ENCODE peak calls at places on chromosome 21, in four cellular contexts. Y is GM12878, K is K562, L is HepG2. T is an unnamed sample.
A peak's percentile ranks its signal among the peaks of the same experiment; 100 is the strongest.

GRCh38 chr21:33402011-33402979 is 918 bp upstream of the IFNGR2 start:
- DNase-seq in L (no peak), Y (no peak), K (no peak), T (no peak)

GRCh38 chr21:42537106-42537742 is 23.6 kb downstream of the SLC37A1 start:
- DNase-seq in K (no peak), L (no peak), Y (no peak), T (no peak)

GRCh38 chr21:33491373-33492102 is at the start of gene DNAJC28:
- DNase-seq in K (peak; percentile 99), Y (peak; percentile 80), L (peak; percentile 87), T (peak; percentile 97)

GRCh38 chr21:14825405-14826032 is 239.3 kb downstream of the NRIP1 start:
- DNase-seq in Y (peak; percentile 34), L (no peak), K (no peak), T (no peak)

GRCh38 chr21:19609611-19610010 is 1206.0 kb upstream of the TMPRSS15 start:
- DNase-seq in K (no peak), L (no peak), Y (no peak), T (no peak)

GRCh38 chr21:28794341-28794970 is 198.2 kb downstream of the LTN1 start:
- DNase-seq in L (no peak), K (no peak), Y (no peak), T (no peak)

GRCh38 chr21:42737969-42738590 is 84.7 kb downstream of the PDE9A start:
- DNase-seq in L (peak; percentile 89), K (no peak), Y (no peak), T (no peak)

GRCh38 chr21:45135122-45135521 is 60.7 kb downstream of the ADARB1 start:
- DNase-seq in K (no peak), Y (no peak), L (no peak), T (no peak)

GRCh38 chr21:16536661-16537359 is 807.0 kb downstream of the USP25 start:
- DNase-seq in K (no peak), Y (no peak), L (no peak), T (no peak)

GRCh38 chr21:45988366-45989347 is 7.1 kb downstream of the COL6A1 start:
- DNase-seq in Y (no peak), L (no peak), K (no peak), T (no peak)

GRCh38 chr21:42580793-42581201 is 67.1 kb downstream of the SLC37A1 start:
- DNase-seq in K (no peak), Y (no peak), L (no peak), T (no peak)

GRCh38 chr21:23921670-23922418 is 1685.4 kb downstream of the MRPL39 start:
- DNase-seq in K (peak; percentile 57), Y (no peak), L (no peak), T (no peak)

DNA sequence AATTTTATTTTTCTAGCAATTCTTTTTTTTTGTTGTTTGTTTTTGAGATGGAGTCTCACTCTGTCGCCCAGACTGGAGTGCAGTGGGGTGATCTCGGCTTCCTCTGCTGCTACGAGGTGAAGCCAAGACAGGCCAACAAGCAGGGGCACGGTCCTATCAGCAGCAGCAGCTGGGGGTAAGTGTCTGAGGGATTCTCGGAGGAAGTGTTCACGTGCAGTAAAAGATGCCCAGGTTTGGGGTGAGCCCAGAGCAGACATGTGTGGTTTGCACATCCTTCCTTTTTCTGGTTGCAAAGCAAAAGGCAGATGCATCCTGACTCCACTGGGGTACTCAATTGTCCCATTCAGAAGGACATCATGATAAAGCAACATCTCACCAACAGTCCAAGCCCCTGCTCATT is 27.7 kb downstream of the PIGP start:
- DNase-seq in L (no peak), Y (no peak), K (no peak), T (no peak)
- TF ChIP-seq FOXK2 in L (no peak), Y (no peak), K (no peak), T (no peak)

GRCh38 chr21:38260426-38260825 is 3.6 kb downstream of the KCNJ15 start:
- DNase-seq in L (no peak), K (no peak), Y (no peak), T (no peak)

GRCh38 chr21:38261851-38262250 is 5.1 kb downstream of the KCNJ15 start:
- DNase-seq in K (no peak), L (no peak), Y (no peak), T (no peak)

GRCh38 chr21:38259665-38260064 is 2.9 kb downstream of the KCNJ15 start:
- DNase-seq in Y (no peak), K (no peak), L (no peak), T (no peak)

GRCh38 chr21:38256599-38257302 is at the start of gene KCNJ15:
- DNase-seq in L (no peak), K (no peak), Y (no peak), T (no peak)

DNA sequence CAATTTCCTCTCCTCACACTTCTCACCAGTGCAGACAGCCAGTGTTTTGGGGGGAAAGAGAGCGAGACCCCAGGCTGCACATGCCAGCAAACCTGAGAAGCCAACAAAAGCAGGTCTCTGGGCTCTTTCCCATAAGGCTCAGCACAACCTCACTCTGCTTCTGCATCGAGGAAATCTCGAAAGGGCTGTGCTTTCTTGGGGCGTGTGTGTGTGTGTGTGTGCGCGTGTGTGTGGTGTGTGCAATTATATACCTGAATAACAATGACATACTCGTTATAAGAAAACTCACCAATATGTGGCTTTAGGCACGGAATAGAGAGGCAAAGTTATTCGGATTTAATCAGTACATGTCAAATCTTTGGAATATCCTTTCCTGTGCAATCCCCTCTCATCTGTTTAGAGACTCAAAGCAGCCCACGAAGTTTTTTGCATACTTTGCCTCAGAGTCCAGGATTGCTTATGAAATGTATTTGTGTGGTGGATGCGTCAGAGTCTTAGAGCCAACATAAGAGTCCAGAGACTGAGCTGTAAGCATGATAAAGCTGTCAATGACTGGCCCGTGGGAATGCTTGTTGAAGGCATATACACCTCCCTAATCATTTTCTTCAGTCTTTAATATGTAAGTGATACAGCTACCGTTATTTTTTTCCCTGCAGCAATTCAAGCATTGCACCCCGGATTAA is 2.2 kb downstream of the KCNJ15 start:
- DNase-seq in Y (no peak), K (no peak), L (no peak), T (no peak)
- TF ChIP-seq FOXK2 in Y (no peak), K (no peak), L (no peak), T (no peak)

DNA sequence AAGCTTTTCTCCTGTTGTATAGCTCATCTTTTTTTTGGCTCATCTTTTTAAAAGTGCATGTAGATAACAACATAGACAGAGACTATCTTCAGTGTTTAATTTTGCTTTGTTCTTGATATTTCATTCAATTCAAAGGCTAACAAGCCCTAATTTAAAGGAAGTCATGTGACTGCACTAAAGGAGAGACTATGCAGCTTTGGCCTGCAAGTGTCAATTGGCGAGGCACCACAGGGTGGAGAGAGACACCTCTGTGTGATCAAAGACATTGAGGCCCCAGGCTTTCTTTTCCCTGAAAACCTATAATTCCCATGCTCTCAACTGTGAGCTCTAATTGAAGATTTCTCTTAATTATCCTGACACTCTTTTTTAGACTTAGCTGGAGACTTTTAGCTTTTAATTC is 53.6 kb downstream of the CHODL start:
- DNase-seq in K (no peak), L (no peak), Y (no peak), T (no peak)
- TF ChIP-seq FOXK2 in K (no peak), L (no peak), Y (no peak), T (no peak)

DNA sequence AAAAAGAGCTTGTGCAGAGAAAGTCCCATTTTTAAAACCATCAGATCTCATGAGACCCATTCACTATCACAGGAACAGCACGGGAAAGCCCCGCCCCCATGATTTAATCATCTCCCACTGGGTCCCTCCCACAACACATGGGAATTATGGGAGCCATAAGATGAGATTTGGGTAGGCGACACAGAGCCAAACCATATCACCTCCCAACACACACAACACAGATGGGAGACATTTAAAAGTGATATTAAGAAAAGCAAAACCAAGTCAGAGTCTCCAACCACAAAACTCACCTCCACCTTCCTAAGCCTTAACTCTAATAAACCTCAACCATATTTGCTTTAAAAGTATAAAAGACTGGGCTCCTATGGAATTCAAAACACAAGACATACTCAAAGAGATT is 61.6 kb upstream of the TIAM1 start:
- DNase-seq in Y (no peak), L (no peak), K (no peak), T (no peak)
- TF ChIP-seq FOXK2 in Y (no peak), L (no peak), K (no peak), T (no peak)

DNA sequence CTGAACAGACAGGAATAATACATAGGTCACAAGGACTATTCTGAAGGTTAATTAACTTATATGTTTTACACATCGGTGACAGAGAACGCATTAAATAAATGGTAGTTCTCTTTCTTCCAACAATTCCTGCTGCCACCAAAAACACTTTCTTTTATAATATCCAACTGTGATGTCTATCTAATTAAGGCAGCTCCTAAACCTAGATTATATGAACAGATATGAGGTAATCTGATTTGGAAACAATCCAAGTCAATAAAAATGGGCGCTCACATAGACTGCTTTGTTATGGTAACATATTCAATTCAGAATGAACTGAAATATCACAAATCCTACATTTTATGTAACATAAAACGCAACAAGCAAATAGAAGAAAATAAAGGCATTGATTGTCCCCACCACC is 16.0 kb downstream of the CYYR1 start:
- DNase-seq in K (no peak), L (no peak), Y (no peak), T (no peak)
- TF ChIP-seq FOXK2 in K (no peak), L (no peak), Y (no peak), T (no peak)

GRCh38 chr21:27480841-27481261 is 514.0 kb upstream of the ADAMTS5 start:
- DNase-seq in Y (no peak), K (no peak), L (no peak), T (no peak)

GRCh38 chr21:27476696-27477095 is 509.8 kb upstream of the ADAMTS5 start:
- DNase-seq in Y (no peak), L (no peak), K (no peak), T (no peak)

GRCh38 chr21:27475363-27475955 is 508.6 kb upstream of the ADAMTS5 start:
- DNase-seq in L (no peak), Y (no peak), K (no peak), T (no peak)

GRCh38 chr21:27477321-27477720 is 510.4 kb upstream of the ADAMTS5 start:
- DNase-seq in K (no peak), Y (no peak), L (no peak), T (no peak)
- TF ChIP-seq FOXK2 in K (no peak), Y (no peak), L (no peak), T (no peak)

GRCh38 chr21:38380391-38381137 is 117.7 kb downstream of the ERG start:
- DNase-seq in Y (no peak), K (no peak), L (no peak), T (no peak)
- TF ChIP-seq FOXK2 in Y (no peak), K (no peak), L (no peak), T (no peak)

T was measured in HEK293T.